ENCODE peak calls at places on chromosomes 5 and 9, in four cellular contexts. L, M, G and W are unnamed samples.

GRCh38 chr5:131364507-131365050 is 100.7 kb downstream of the CDC42SE2 start:
- DNase-seq in L (no peak), M (no peak), G (no peak), W (no peak)

GRCh38 chr5:181042036-181042435 is 2.0 kb downstream of the BTNL9 start:
- DNase-seq in L (no peak), M (no peak), G (no peak), W (no peak)

GRCh38 chr9:85451680-85452079 is 290.1 kb downstream of the AGTPBP1 start:
- DNase-seq in L (no peak), M (no peak), G (no peak), W (no peak)

GRCh38 chr5:93274291-93274690 is 306.7 kb downstream of the NR2F1-AS1 start:
- DNase-seq in L (no peak), M (no peak), G (no peak), W (no peak)

GRCh38 chr9:129058965-129059795 is 21.7 kb upstream of the DOLPP1 start:
- DNase-seq in L (no peak), M (no peak), G (no peak), W (no peak)

GRCh38 chr5:176817369-176817841 is 7.0 kb downstream of the UNC5A start:
- DNase-seq in L (no peak), M (no peak), G (no peak), W (no peak)

GRCh38 chr5:166845044-166845443 is 1446.4 kb upstream of the WWC1 start:
- DNase-seq in L (no peak), M (no peak), G (no peak), W (peak)

GRCh38 chr5:148179234-148179824 is 11.0 kb downstream of the SPINK14 start:
- DNase-seq in L (peak), M (no peak), G (no peak), W (no peak)

GRCh38 chr5:37792976-37793328 is 46.9 kb downstream of the GDNF start:
- DNase-seq in L (no peak), M (no peak), G (no peak), W (no peak)